ENCODE peak calls at places on chromosome 7, in six cellular contexts. One of them, this sample, is unnamed.

GRCh38 chr7:26369519-26370385 is 78.1 kb downstream of the SNX10 start:
- DNase-seq in esophagus squamous epithelium: no peak
- DNase-seq in HCT116: peak; percentile 21
- DNase-seq in NB4: peak; percentile 76
- DNase-seq in stomach: no peak
- DNase-seq in heart left ventricle: peak; percentile 21
- DNase-seq in this sample: peak; percentile 53

GRCh38 chr7:40437498-40437897 is 302.7 kb downstream of the SUGCT start:
- DNase-seq in NB4: no peak
- DNase-seq in stomach: no peak
- DNase-seq in HCT116: peak; percentile 21
- DNase-seq in heart left ventricle: no peak
- DNase-seq in esophagus squamous epithelium: no peak
- DNase-seq in this sample: no peak

GRCh38 chr7:106376026-106376799 is 91.4 kb upstream of the NAMPT start:
- DNase-seq in esophagus squamous epithelium: no peak
- DNase-seq in NB4: no peak
- DNase-seq in HCT116: no peak
- DNase-seq in stomach: no peak
- DNase-seq in heart left ventricle: no peak
- DNase-seq in this sample: no peak

GRCh38 chr7:99042957-99043356 is 101.0 kb downstream of the SMURF1 start:
- DNase-seq in heart left ventricle: no peak
- DNase-seq in HCT116: no peak
- DNase-seq in stomach: no peak
- DNase-seq in NB4: no peak
- DNase-seq in esophagus squamous epithelium: no peak
- DNase-seq in this sample: no peak

GRCh38 chr7:78529392-78529791 is 730.8 kb downstream of the PHTF2 start:
- DNase-seq in stomach: no peak
- DNase-seq in heart left ventricle: no peak
- DNase-seq in NB4: no peak
- DNase-seq in HCT116: no peak
- DNase-seq in esophagus squamous epithelium: no peak
- DNase-seq in this sample: no peak

GRCh38 chr7:39845011-39845410 is 105.0 kb upstream of the CDK13 start:
- DNase-seq in NB4: no peak
- DNase-seq in heart left ventricle: no peak
- DNase-seq in HCT116: no peak
- DNase-seq in stomach: no peak
- DNase-seq in esophagus squamous epithelium: no peak
- DNase-seq in this sample: no peak

GRCh38 chr7:139745330-139746143 is 32.3 kb downstream of the HIPK2 start:
- DNase-seq in HCT116: no peak
- DNase-seq in heart left ventricle: peak; percentile 44
- DNase-seq in esophagus squamous epithelium: no peak
- DNase-seq in stomach: no peak
- DNase-seq in NB4: no peak
- DNase-seq in this sample: no peak

GRCh38 chr7:128091106-128091505 is 59.9 kb upstream of the LRRC4 start:
- DNase-seq in NB4: no peak
- DNase-seq in HCT116: no peak
- DNase-seq in esophagus squamous epithelium: no peak
- DNase-seq in stomach: peak; percentile 53
- DNase-seq in heart left ventricle: no peak
- DNase-seq in this sample: no peak

GRCh38 chr7:67595421-67595820 is 598.8 kb downstream of the TYW1 start:
- DNase-seq in esophagus squamous epithelium: no peak
- DNase-seq in NB4: no peak
- DNase-seq in HCT116: no peak
- DNase-seq in heart left ventricle: no peak
- DNase-seq in stomach: no peak
- DNase-seq in this sample: no peak

GRCh38 chr7:129609666-129610065 is 1.9 kb upstream of the NRF1 start:
- DNase-seq in esophagus squamous epithelium: no peak
- DNase-seq in stomach: no peak
- DNase-seq in NB4: peak; percentile 28
- DNase-seq in HCT116: no peak
- DNase-seq in heart left ventricle: no peak
- DNase-seq in this sample: peak; percentile 50

GRCh38 chr7:114981323-114981722 is 59.4 kb downstream of the MDFIC start:
- DNase-seq in NB4: no peak
- DNase-seq in esophagus squamous epithelium: no peak
- DNase-seq in heart left ventricle: no peak
- DNase-seq in HCT116: no peak
- DNase-seq in stomach: no peak
- DNase-seq in this sample: no peak

GRCh38 chr7:57403601-57404342 is 46.2 kb upstream of the ZNF716 start:
- DNase-seq in NB4: peak; percentile 0
- DNase-seq in stomach: no peak
- DNase-seq in heart left ventricle: peak; percentile 84
- DNase-seq in HCT116: no peak
- DNase-seq in esophagus squamous epithelium: no peak
- DNase-seq in this sample: no peak

GRCh38 chr7:41732279-41733062 is 29.6 kb upstream of the INHBA start:
- DNase-seq in stomach: no peak
- DNase-seq in HCT116: peak; percentile 1
- DNase-seq in heart left ventricle: no peak
- DNase-seq in NB4: peak; percentile 44
- DNase-seq in esophagus squamous epithelium: no peak
- DNase-seq in this sample: no peak

GRCh38 chr7:19762631-19763030 is 10.8 kb downstream of the TMEM196 start:
- DNase-seq in esophagus squamous epithelium: no peak
- DNase-seq in stomach: no peak
- DNase-seq in NB4: no peak
- DNase-seq in heart left ventricle: no peak
- DNase-seq in HCT116: no peak
- DNase-seq in this sample: no peak

GRCh38 chr7:66748127-66748511 is 7.6 kb downstream of the RABGEF1 start:
- DNase-seq in HCT116: no peak
- DNase-seq in esophagus squamous epithelium: no peak
- DNase-seq in stomach: no peak
- DNase-seq in NB4: no peak
- DNase-seq in heart left ventricle: no peak
- DNase-seq in this sample: no peak

GRCh38 chr7:3771906-3772305 is 470.9 kb downstream of the SDK1 start:
- DNase-seq in HCT116: no peak
- DNase-seq in stomach: no peak
- DNase-seq in heart left ventricle: no peak
- DNase-seq in esophagus squamous epithelium: no peak
- DNase-seq in NB4: no peak
- DNase-seq in this sample: no peak

GRCh38 chr7:55084307-55084706 is 65.5 kb downstream of the EGFR start:
- DNase-seq in heart left ventricle: no peak
- DNase-seq in stomach: no peak
- DNase-seq in HCT116: no peak
- DNase-seq in esophagus squamous epithelium: no peak
- DNase-seq in NB4: no peak
- DNase-seq in this sample: no peak

GRCh38 chr7:102834999-102835398 is 77.8 kb upstream of the LRRC17 start:
- DNase-seq in NB4: peak; percentile 21
- DNase-seq in esophagus squamous epithelium: no peak
- DNase-seq in heart left ventricle: no peak
- DNase-seq in HCT116: peak; percentile 60
- DNase-seq in stomach: no peak
- DNase-seq in this sample: no peak

GRCh38 chr7:121519548-121520521 is 123.7 kb upstream of the FAM3C start:
- DNase-seq in heart left ventricle: peak; percentile 37
- DNase-seq in stomach: no peak
- DNase-seq in HCT116: no peak
- DNase-seq in NB4: no peak
- DNase-seq in esophagus squamous epithelium: no peak
- DNase-seq in this sample: no peak

GRCh38 chr7:6057316-6058128 is 26.3 kb downstream of the ANKRD61 start:
- DNase-seq in heart left ventricle: no peak
- DNase-seq in esophagus squamous epithelium: no peak
- DNase-seq in NB4: no peak
- DNase-seq in stomach: no peak
- DNase-seq in HCT116: no peak
- DNase-seq in this sample: peak; percentile 74

GRCh38 chr7:142777318-142777717 is 6.5 kb downstream of the PRSS2 start:
- DNase-seq in NB4: no peak
- DNase-seq in HCT116: no peak
- DNase-seq in stomach: no peak
- DNase-seq in esophagus squamous epithelium: no peak
- DNase-seq in heart left ventricle: no peak
- DNase-seq in this sample: no peak

GRCh38 chr7:152859781-152860191 is 100.2 kb downstream of the ACTR3B start:
- DNase-seq in NB4: peak; percentile 72
- DNase-seq in stomach: no peak
- DNase-seq in esophagus squamous epithelium: no peak
- DNase-seq in HCT116: peak; percentile 8
- DNase-seq in heart left ventricle: no peak
- DNase-seq in this sample: peak; percentile 34

GRCh38 chr7:83413831-83414230 is 235.1 kb downstream of the SEMA3E start:
- DNase-seq in NB4: no peak
- DNase-seq in heart left ventricle: no peak
- DNase-seq in esophagus squamous epithelium: no peak
- DNase-seq in HCT116: no peak
- DNase-seq in stomach: no peak
- DNase-seq in this sample: no peak

GRCh38 chr7:45889367-45890067 is 1.2 kb downstream of the IGFBP1 start:
- DNase-seq in HCT116: no peak
- DNase-seq in stomach: no peak
- DNase-seq in NB4: no peak
- DNase-seq in heart left ventricle: no peak
- DNase-seq in esophagus squamous epithelium: no peak
- DNase-seq in this sample: no peak
- TF ChIP-seq POLR2A in HCT116: no peak
- TF ChIP-seq POLR2A in stomach: no peak
- TF ChIP-seq POLR2A in NB4: no peak
- TF ChIP-seq POLR2A in heart left ventricle: no peak
- TF ChIP-seq POLR2A in esophagus squamous epithelium: no peak
- TF ChIP-seq POLR2A in this sample: no peak

DNA sequence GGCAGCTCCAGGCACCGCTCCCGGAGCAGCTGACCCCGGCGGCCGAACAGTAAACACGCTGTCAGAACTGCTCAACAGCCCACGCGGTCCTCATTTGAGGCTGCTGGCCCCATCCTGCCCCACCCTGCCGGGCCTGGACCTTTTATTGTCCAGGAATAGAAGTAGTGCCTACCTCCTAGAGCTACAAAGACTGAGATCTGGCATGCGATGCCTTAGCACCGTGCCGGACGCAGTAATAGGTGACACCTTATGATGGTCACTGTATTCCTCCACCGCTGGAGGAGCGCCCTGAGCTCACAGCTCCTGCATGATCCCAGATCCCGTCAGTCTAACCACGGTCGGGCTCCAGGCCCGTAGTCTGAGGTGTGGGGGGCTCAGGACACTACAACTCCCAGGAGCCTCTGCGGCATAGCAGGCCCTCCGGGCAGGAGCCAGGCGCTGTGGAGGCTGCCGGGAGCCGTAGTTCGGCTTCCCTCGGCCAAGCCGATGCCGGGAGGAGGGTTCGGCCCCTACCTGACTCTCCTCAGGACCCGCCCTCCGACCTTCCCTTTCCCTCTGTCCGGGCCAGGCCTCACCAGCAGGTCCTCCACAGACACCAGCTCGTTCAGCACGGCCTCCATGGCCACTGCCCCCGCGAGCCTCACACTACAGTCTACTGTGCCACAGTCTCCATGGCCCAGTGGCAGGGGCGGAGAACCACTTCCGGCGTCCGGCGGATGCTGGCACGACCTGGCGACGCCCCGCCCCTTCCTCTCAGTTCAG is at the start of gene FIS1:
- DNase-seq in stomach: peak; percentile 96
- DNase-seq in HCT116: peak; percentile 81
- DNase-seq in esophagus squamous epithelium: peak; percentile 74
- DNase-seq in heart left ventricle: peak; percentile 94
- DNase-seq in NB4: peak; percentile 97
- DNase-seq in this sample: peak; percentile 93
- TF ChIP-seq POLR2A in stomach: no peak
- TF ChIP-seq POLR2A in HCT116: no peak
- TF ChIP-seq POLR2A in esophagus squamous epithelium: peak; percentile 84
- TF ChIP-seq POLR2A in heart left ventricle: peak; percentile 85
- TF ChIP-seq POLR2A in NB4: peak; percentile 85
- TF ChIP-seq POLR2A in this sample: peak; percentile 93

GRCh38 chr7:92832623-92833023 is 3.8 kb downstream of the CDK6 start:
- DNase-seq in NB4: no peak
- DNase-seq in HCT116: no peak
- DNase-seq in esophagus squamous epithelium: no peak
- DNase-seq in stomach: no peak
- DNase-seq in heart left ventricle: no peak
- DNase-seq in this sample: no peak

GRCh38 chr7:92834661-92835139 is 1.7 kb downstream of the CDK6 start:
- DNase-seq in HCT116: no peak
- DNase-seq in NB4: peak; percentile 39
- DNase-seq in esophagus squamous epithelium: no peak
- DNase-seq in heart left ventricle: peak; percentile 10
- DNase-seq in stomach: peak; percentile 41
- DNase-seq in this sample: peak; percentile 45

GRCh38 chr7:92833024-92833765 is 3.2 kb downstream of the CDK6 start:
- DNase-seq in heart left ventricle: peak; percentile 85
- DNase-seq in esophagus squamous epithelium: peak; percentile 32
- DNase-seq in stomach: peak; percentile 92
- DNase-seq in NB4: peak; percentile 88
- DNase-seq in HCT116: peak; percentile 70
- DNase-seq in this sample: peak; percentile 87

GRCh38 chr7:92835140-92835850 is 1.1 kb downstream of the CDK6 start:
- DNase-seq in esophagus squamous epithelium: no peak
- DNase-seq in HCT116: peak; percentile 72
- DNase-seq in NB4: peak; percentile 84
- DNase-seq in stomach: peak; percentile 65
- DNase-seq in heart left ventricle: peak; percentile 48
- DNase-seq in this sample: peak; percentile 72

GRCh38 chr7:92833766-92834605 is 2.4 kb downstream of the CDK6 start:
- DNase-seq in heart left ventricle: peak; percentile 89
- DNase-seq in HCT116: no peak
- DNase-seq in NB4: peak; percentile 87
- DNase-seq in stomach: peak; percentile 83
- DNase-seq in esophagus squamous epithelium: peak; percentile 8
- DNase-seq in this sample: peak; percentile 86
- TF ChIP-seq POLR2A in heart left ventricle: peak; percentile 55
- TF ChIP-seq POLR2A in HCT116: no peak
- TF ChIP-seq POLR2A in NB4: no peak
- TF ChIP-seq POLR2A in stomach: no peak
- TF ChIP-seq POLR2A in esophagus squamous epithelium: peak; percentile 67
- TF ChIP-seq POLR2A in this sample: peak; percentile 65

DNA sequence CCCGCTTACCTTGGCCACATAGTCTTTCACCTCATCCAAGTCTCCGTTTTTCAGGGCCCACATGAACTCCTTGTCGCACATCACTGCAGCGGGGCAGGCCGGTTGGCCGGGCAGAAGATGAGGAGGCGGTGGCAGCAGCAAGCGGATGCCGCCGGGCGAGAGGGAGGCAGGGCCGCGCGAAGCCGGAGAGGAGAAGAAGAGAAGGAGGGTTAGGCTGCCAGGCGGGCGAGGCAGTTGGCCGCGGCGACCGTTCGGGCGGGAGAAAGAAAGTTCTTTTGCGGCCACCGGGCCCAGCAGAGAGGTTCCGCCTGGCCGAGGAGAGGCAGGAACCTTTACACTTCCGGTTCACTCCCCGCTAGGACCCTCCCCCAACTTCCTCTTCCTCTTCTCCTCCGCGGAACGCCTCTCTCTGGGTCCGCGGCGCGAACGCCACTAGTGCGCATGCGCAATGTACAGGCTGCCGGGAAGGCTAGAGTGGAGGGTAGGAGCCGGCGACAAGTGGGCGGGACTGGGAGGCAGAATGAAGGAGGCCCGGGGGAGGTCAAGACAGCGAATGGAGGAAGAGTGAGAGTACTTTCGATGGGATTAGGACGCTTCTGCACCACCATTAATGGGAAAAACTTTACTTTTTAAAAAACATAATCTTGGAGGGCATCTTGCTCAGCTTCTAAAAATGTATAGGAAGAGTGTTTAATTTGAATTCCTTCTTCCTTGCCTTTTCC is at the start of gene MTPN:
- DNase-seq in heart left ventricle: peak; percentile 98
- DNase-seq in NB4: peak; percentile 99
- DNase-seq in stomach: peak; percentile 100
- DNase-seq in HCT116: peak; percentile 94
- DNase-seq in esophagus squamous epithelium: peak; percentile 87
- DNase-seq in this sample: peak; percentile 97
- TF ChIP-seq POLR2A in heart left ventricle: peak; percentile 70
- TF ChIP-seq POLR2A in NB4: peak; percentile 60
- TF ChIP-seq POLR2A in stomach: no peak
- TF ChIP-seq POLR2A in HCT116: peak; percentile 41
- TF ChIP-seq POLR2A in esophagus squamous epithelium: peak; percentile 76
- TF ChIP-seq POLR2A in this sample: peak; percentile 87

This sample was measured in erythroblast.